ENCODE peak calls at places on chromosomes 6 and 20, in six cellular contexts. X is psoas muscle, P is WERI-Rb-1, O is lower lobe of right lung, T is fibroblast of lung, I is GM13976. C is an unnamed sample.

GRCh38 chr6:72522735-72523141 is 99.1 kb upstream of the KCNQ5 start:
- DNase-seq in X (no peak), P (peak), O (no peak), T (no peak), I (peak), C (no peak)

GRCh38 chr6:92737983-92738382 is 681.4 kb downstream of the EPHA7 start:
- DNase-seq in X (no peak), P (no peak), O (no peak), T (no peak), I (no peak), C (no peak)

GRCh38 chr6:45256697-45257695 is 71.1 kb upstream of the RUNX2 start:
- DNase-seq in X (no peak), P (no peak), O (no peak), T (peak), I (no peak), C (peak)

GRCh38 chr6:11668455-11668854 is 110.1 kb downstream of the ADTRP start:
- DNase-seq in X (no peak), P (no peak), O (no peak), T (no peak), I (no peak), C (no peak)

GRCh38 chr6:160400426-160400825 is 52.2 kb downstream of the SLC22A3 start:
- DNase-seq in X (no peak), P (no peak), O (no peak), T (peak), I (no peak), C (peak)

GRCh38 chr6:170152989-170153388 is 137.9 kb downstream of the DLL1 start:
- DNase-seq in X (no peak), P (no peak), O (peak), T (no peak), I (no peak), C (no peak)

GRCh38 chr6:116330511-116330910 is 40.2 kb upstream of the DSE start:
- DNase-seq in X (no peak), P (no peak), O (no peak), T (no peak), I (no peak), C (no peak)

GRCh38 chr20:8361008-8361652 is 229.1 kb downstream of the PLCB1 start:
- DNase-seq in X (no peak), P (no peak), O (no peak), T (peak), I (no peak), C (peak)

GRCh38 chr6:5260111-5260620 is 584 bp downstream of the LYRM4 start:
- DNase-seq in X (no peak), P (peak), O (peak), T (peak), I (peak), C (peak)

GRCh38 chr20:34997171-34997570 is 41.5 kb downstream of the MYH7B start:
- DNase-seq in X (no peak), P (no peak), O (no peak), T (peak), I (no peak), C (no peak)

GRCh38 chr6:144581807-144582537 is 296.8 kb downstream of the UTRN start:
- DNase-seq in X (no peak), P (peak), O (no peak), T (peak), I (peak), C (no peak)

GRCh38 chr6:97240222-97240621 is 42.8 kb downstream of the MMS22L start:
- DNase-seq in X (no peak), P (no peak), O (no peak), T (peak), I (no peak), C (peak)

GRCh38 chr20:1186367-1186991 is 1.7 kb upstream of the TMEM74B start:
- DNase-seq in X (no peak), P (no peak), O (no peak), T (no peak), I (no peak), C (no peak)

GRCh38 chr6:11044712-11045167 is 635 bp upstream of the ELOVL2 start:
- DNase-seq in X (no peak), P (no peak), O (no peak), T (no peak), I (no peak), C (no peak)

GRCh38 chr6:149332602-149333311 is 15.2 kb downstream of the TAB2 start:
- DNase-seq in X (no peak), P (no peak), O (no peak), T (no peak), I (no peak), C (no peak)

GRCh38 chr20:20204326-20204725 is 152.0 kb downstream of the CFAP61 start:
- DNase-seq in X (no peak), P (no peak), O (no peak), T (no peak), I (no peak), C (no peak)

GRCh38 chr20:48858075-48858790 is 30.4 kb upstream of the PREX1 start:
- DNase-seq in X (no peak), P (no peak), O (peak), T (no peak), I (no peak), C (no peak)

GRCh38 chr20:17809714-17810631 is 110.2 kb downstream of the BANF2 start:
- DNase-seq in X (no peak), P (no peak), O (no peak), T (no peak), I (no peak), C (peak)

GRCh38 chr6:85749236-85749635 is 106.5 kb upstream of the SYNCRIP start:
- DNase-seq in X (no peak), P (no peak), O (no peak), T (no peak), I (no peak), C (no peak)

GRCh38 chr20:38067717-38068365 is 34.3 kb downstream of the RPRD1B start:
- DNase-seq in X (no peak), P (peak), O (no peak), T (no peak), I (no peak), C (no peak)

GRCh38 chr20:56343861-56344381 is 14.9 kb upstream of the FAM210B start:
- DNase-seq in X (peak), P (peak), O (peak), T (peak), I (peak), C (peak)

GRCh38 chr20:12371955-12372354 is 454.3 kb downstream of the BTBD3 start:
- DNase-seq in X (no peak), P (no peak), O (no peak), T (no peak), I (no peak), C (no peak)

GRCh38 chr6:35522660-35523658 is 10.3 kb upstream of the TULP1 start:
- DNase-seq in X (peak), P (peak), O (peak), T (peak), I (peak), C (peak)

GRCh38 chr6:138403801-138404665 is at the start of gene HEBP2:
- DNase-seq in X (peak), P (peak), O (peak), T (peak), I (peak), C (peak)
- TF ChIP-seq CTCF in X (peak), P (peak), O (peak), T (peak), I (peak), C (peak)

GRCh38 chr6:147651249-147652063 is 143.0 kb downstream of the SAMD5 start:
- DNase-seq in X (no peak), P (peak), O (no peak), T (peak), I (no peak), C (peak)
- TF ChIP-seq CTCF in X (peak), P (peak), O (no peak), T (no peak), I (no peak), C (peak)

DNA sequence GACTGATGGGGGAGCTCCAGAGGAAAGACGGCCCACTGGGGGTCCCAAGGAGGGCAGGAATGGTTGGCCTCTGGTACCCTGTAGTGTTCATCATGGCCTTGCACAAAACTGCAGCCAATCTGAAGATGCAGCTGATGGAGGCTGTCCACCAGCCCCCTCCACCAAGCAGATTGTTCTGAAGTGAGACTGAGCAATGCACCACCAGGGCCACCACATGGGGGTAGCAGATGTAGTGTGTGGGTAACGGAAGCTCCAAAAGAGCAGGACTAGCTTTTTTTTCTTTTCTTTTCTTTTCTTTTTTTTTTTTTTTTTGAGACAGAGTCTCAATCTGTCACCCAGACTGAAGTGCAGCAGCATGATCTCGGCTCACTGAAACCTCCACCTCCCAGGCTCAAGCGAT is 181.0 kb upstream of the MYLIP start:
- DNase-seq in X (no peak), P (peak), O (no peak), T (no peak), I (no peak), C (no peak)
- TF ChIP-seq CTCF in X (no peak), P (peak), O (no peak), T (no peak), I (no peak), C (no peak)

GRCh38 chr6:31586013-31586412 is at the start of gene LST1:
- DNase-seq in X (no peak), P (no peak), O (no peak), T (no peak), I (no peak), C (peak)

GRCh38 chr6:31586596-31586995 is 519 bp downstream of the LST1 start:
- DNase-seq in X (no peak), P (no peak), O (no peak), T (no peak), I (no peak), C (no peak)

GRCh38 chr6:31587791-31588777 is 2.0 kb downstream of the LST1 start:
- DNase-seq in X (no peak), P (no peak), O (no peak), T (no peak), I (no peak), C (no peak)

GRCh38 chr6:31582230-31582601 is at the start of gene LTB:
- DNase-seq in X (no peak), P (no peak), O (no peak), T (no peak), I (no peak), C (no peak)

GRCh38 chr6:31585531-31585930 is 546 bp upstream of the LST1 start:
- DNase-seq in X (no peak), P (peak), O (no peak), T (no peak), I (no peak), C (no peak)
- TF ChIP-seq CTCF in X (no peak), P (peak), O (peak), T (peak), I (peak), C (peak)

GRCh38 chr6:32692019-32692418 is 25.6 kb upstream of the HLA-DQB1 start:
- DNase-seq in X (no peak), P (peak), O (peak), T (no peak), I (peak), C (no peak)
- TF ChIP-seq CTCF in X (no peak), P (peak), O (peak), T (no peak), I (peak), C (no peak)

GRCh38 chr20:32978009-32978335 is 26.3 kb downstream of the SUN5 start:
- DNase-seq in X (no peak), P (no peak), O (no peak), T (no peak), I (no peak), C (no peak)
- TF ChIP-seq CTCF in X (no peak), P (no peak), O (no peak), T (no peak), I (no peak), C (no peak)